ENCODE peak calls at places on chromosomes 6 and 20, in ten cellular contexts. F, T, O, V, H, C, J, X, Q and L are unnamed samples.

GRCh38 chr6:11069760-11070159 is 23.9 kb upstream of the SMIM13 start:
- DNase-seq in H (no peak), V (no peak), O (no peak), Q (no peak), F (no peak), T (no peak), C (no peak), X (no peak), J (peak), L (no peak)

GRCh38 chr20:33130553-33130952 is 37.4 kb upstream of the BPIFA2 start:
- DNase-seq in C (no peak), J (no peak), V (no peak), Q (no peak), T (no peak), X (no peak), H (no peak), F (no peak), O (no peak), L (no peak)

GRCh38 chr20:51272392-51272791 is 249.5 kb upstream of the KCNG1 start:
- DNase-seq in O (peak), C (no peak), J (peak), H (no peak), Q (no peak), X (no peak), V (no peak), F (no peak), T (no peak), L (no peak)

GRCh38 chr20:23235173-23236027 is 115.2 kb upstream of the NXT1 start:
- DNase-seq in T (no peak), C (peak), Q (peak), F (peak), X (no peak), J (peak), H (no peak), O (no peak), V (peak), L (peak)

GRCh38 chr6:7841781-7842468 is 68.7 kb downstream of the TXNDC5 start:
- DNase-seq in C (no peak), T (no peak), H (no peak), J (no peak), V (no peak), F (no peak), O (no peak), Q (no peak), X (no peak), L (no peak)

GRCh38 chr6:30900863-30901417 is 7.1 kb upstream of the GTF2H4 start:
- DNase-seq in T (no peak), Q (no peak), V (no peak), F (no peak), H (no peak), J (no peak), O (no peak), C (no peak), X (no peak), L (no peak)

GRCh38 chr6:15274696-15275387 is 29.0 kb downstream of the JARID2 start:
- DNase-seq in F (no peak), O (no peak), C (no peak), V (no peak), J (no peak), H (no peak), X (no peak), T (no peak), Q (no peak), L (no peak)

GRCh38 chr6:71289039-71289801 is 609 bp downstream of the OGFRL1 start:
- DNase-seq in X (no peak), T (no peak), J (peak), F (no peak), H (peak), C (no peak), O (peak), Q (no peak), V (peak), L (peak)

GRCh38 chr6:43779864-43780260 is 9.9 kb downstream of the VEGFA start:
- DNase-seq in H (no peak), T (no peak), X (no peak), C (no peak), J (no peak), F (no peak), V (no peak), O (no peak), Q (no peak), L (no peak)

GRCh38 chr6:42727084-42727601 is 4.7 kb upstream of the PRPH2 start:
- DNase-seq in F (no peak), T (no peak), Q (no peak), V (peak), X (no peak), C (no peak), H (no peak), J (peak), O (no peak), L (no peak)

GRCh38 chr6:108133594-108134179 is 32.1 kb upstream of the NR2E1 start:
- DNase-seq in J (peak), V (peak), H (no peak), C (no peak), O (peak), T (no peak), Q (no peak), F (peak), X (no peak), L (peak)

GRCh38 chr20:11245431-11245830 is 571.6 kb upstream of the JAG1 start:
- DNase-seq in C (no peak), O (no peak), V (no peak), J (no peak), T (no peak), F (no peak), H (no peak), Q (no peak), X (no peak), L (no peak)

GRCh38 chr20:38881806-38882440 is 44.3 kb upstream of the FAM83D start:
- DNase-seq in X (no peak), O (no peak), C (no peak), F (no peak), V (no peak), J (no peak), T (no peak), Q (no peak), H (no peak), L (no peak)

GRCh38 chr20:45892828-45893500 is 1.8 kb downstream of the CTSA start:
- DNase-seq in F (peak), O (no peak), X (no peak), J (no peak), Q (no peak), T (no peak), C (no peak), V (no peak), H (no peak), L (no peak)

GRCh38 chr6:42113929-42114636 is 28.3 kb downstream of the C6orf132 start:
- DNase-seq in Q (no peak), O (no peak), J (peak), T (no peak), X (no peak), H (no peak), C (no peak), F (no peak), V (no peak), L (no peak)

GRCh38 chr20:44641305-44641704 is 10.2 kb downstream of the ADA start:
- DNase-seq in O (no peak), T (no peak), H (no peak), J (no peak), F (no peak), Q (no peak), V (no peak), X (no peak), C (no peak), L (no peak)

GRCh38 chr20:36472656-36473071 is 68.7 kb upstream of the MYL9 start:
- DNase-seq in X (no peak), Q (no peak), V (peak), J (peak), T (no peak), H (peak), F (peak), C (no peak), O (no peak), L (peak)

GRCh38 chr20:11098888-11099287 is 425.1 kb upstream of the JAG1 start:
- DNase-seq in J (peak), X (no peak), C (no peak), F (no peak), O (no peak), Q (no peak), H (no peak), T (no peak), V (no peak), L (no peak)